ENCODE peak calls at places on chromosomes 11 and 22, in seven cellular contexts. O is HEK293T, A is GM23248, V is mucosa of descending colon, P is colonic mucosa, G is NCI-H2081 treated with DMSO at 0.1 percent for 48 hours, S is memory B cell. R is an unnamed sample.
A peak's percentile ranks its signal among the peaks of the same experiment; 100 is the strongest.

GRCh38 chr22:19874307-19875060 is 19.8 kb upstream of the GNB1L start:
- DNase-seq in O (no peak), A (peak; percentile 33), V (no peak), P (peak; percentile 60), G (no peak), S (no peak), R (peak; percentile 38)

GRCh38 chr11:126328938-126329643 is 25.2 kb downstream of the DCPS start:
- DNase-seq in O (no peak), A (no peak), V (no peak), P (no peak), G (no peak), S (no peak), R (no peak)

GRCh38 chr11:102347526-102348331 is 715 bp downstream of the BIRC2 start:
- DNase-seq in O (peak; percentile 21), A (peak; percentile 78), V (peak; percentile 76), P (peak; percentile 76), G (no peak), S (no peak), R (peak; percentile 60)

GRCh38 chr11:6745465-6746015 is 26.2 kb downstream of the OR2AG2 start:
- DNase-seq in O (no peak), A (no peak), V (no peak), P (no peak), G (no peak), S (no peak), R (no peak)

GRCh38 chr11:11119917-11120316 is 233.1 kb downstream of the CSNK2A3 start:
- DNase-seq in O (no peak), A (no peak), V (no peak), P (no peak), G (no peak), S (no peak), R (peak; percentile 6)

GRCh38 chr11:128246364-128247234 is 340.8 kb downstream of the ETS1 start:
- DNase-seq in O (no peak), A (peak; percentile 44), V (no peak), P (no peak), G (no peak), S (no peak), R (no peak)

GRCh38 chr22:40322061-40322460 is 24.2 kb upstream of the ADSL start:
- DNase-seq in O (no peak), A (no peak), V (no peak), P (no peak), G (no peak), S (no peak), R (no peak)

GRCh38 chr11:94525933-94526332 is 13.7 kb downstream of the C11orf97 start:
- DNase-seq in O (no peak), A (peak; percentile 81), V (peak; percentile 92), P (peak; percentile 92), G (no peak), S (no peak), R (peak; percentile 36)

GRCh38 chr11:70671083-70671482 is 272.8 kb downstream of the CTTN start:
- DNase-seq in O (no peak), A (no peak), V (no peak), P (no peak), G (no peak), S (no peak), R (no peak)

GRCh38 chr11:128341280-128341679 is 246.1 kb downstream of the ETS1 start:
- DNase-seq in O (no peak), A (peak; percentile 25), V (peak; percentile 40), P (no peak), G (no peak), S (no peak), R (peak; percentile 39)

GRCh38 chr11:105468154-105468553 is 141.7 kb upstream of the GRIA4 start:
- DNase-seq in O (no peak), A (no peak), V (no peak), P (no peak), G (no peak), S (no peak), R (no peak)

GRCh38 chr22:43892183-43892894 is 526 bp upstream of the PNPLA5 start:
- DNase-seq in O (no peak), A (no peak), V (no peak), P (no peak), G (no peak), S (no peak), R (peak; percentile 21)

GRCh38 chr22:23685205-23685784 is 5.5 kb upstream of the RGL4 start:
- DNase-seq in O (no peak), A (peak; percentile 32), V (no peak), P (no peak), G (no peak), S (no peak), R (no peak)

GRCh38 chr11:124470516-124471231 is 25.2 kb upstream of the OR8B8 start:
- DNase-seq in O (no peak), A (no peak), V (no peak), P (no peak), G (no peak), S (no peak), R (no peak)

GRCh38 chr11:121795206-121795605 is 320.8 kb downstream of the BLID start:
- DNase-seq in O (no peak), A (no peak), V (no peak), P (no peak), G (no peak), S (no peak), R (no peak)

GRCh38 chr11:61445535-61445934 is 15.6 kb downstream of the SDHAF2 start:
- DNase-seq in O (no peak), A (no peak), V (no peak), P (no peak), G (no peak), S (no peak), R (peak; percentile 77)

GRCh38 chr11:133986545-133986944 is 29.8 kb upstream of the IGSF9B start:
- DNase-seq in O (no peak), A (no peak), V (no peak), P (no peak), G (peak; percentile 63), S (no peak), R (no peak)